ENCODE peak calls at places on chromosomes 6 and 20, in nine cellular contexts. A, D, Z, M, W, T, G, V and L are unnamed samples. For H3K36me3 and H3K9me3, the result is how much of the 10 kb centered on the place peaks cover.

GRCh38 chr6:54188832-54189231 is 77.6 kb downstream of the MLIP start:
- DNase-seq in A (no peak), D (no peak), Z (no peak), M (no peak), W (no peak), T (no peak), G (no peak), V (no peak), L (no peak)

GRCh38 chr20:25270829-25271251 is 23.0 kb downstream of the PYGB start:
- DNase-seq in A (no peak), D (no peak), Z (no peak), M (peak), W (peak), T (no peak), G (no peak), V (no peak), L (peak)

GRCh38 chr6:3456395-3456767 is 469 bp downstream of the SLC22A23 start:
- DNase-seq in A (no peak), D (no peak), Z (no peak), M (no peak), W (no peak), T (no peak), G (no peak), V (no peak), L (no peak)

GRCh38 chr6:79167931-79168694 is 66.4 kb downstream of the HMGN3 start:
- DNase-seq in A (no peak), D (peak), Z (peak), M (no peak), W (no peak), T (no peak), G (no peak), V (no peak), L (no peak)

GRCh38 chr6:148203970-148204369 is 138.7 kb upstream of the SASH1 start:
- DNase-seq in A (no peak), D (peak), Z (peak), M (no peak), W (no peak), T (no peak), G (peak), V (no peak), L (peak)

GRCh38 chr6:46011241-46012085 is 4.2 kb downstream of the CLIC5 start:
- DNase-seq in A (peak), D (no peak), Z (no peak), M (no peak), W (no peak), T (no peak), G (peak), V (peak), L (peak)

GRCh38 chr6:78611886-78612480 is 255.4 kb upstream of the IRAK1BP1 start:
- DNase-seq in A (no peak), D (peak), Z (peak), M (no peak), W (no peak), T (no peak), G (no peak), V (peak), L (no peak)

GRCh38 chr6:148934956-148935355 is 188.1 kb downstream of the UST start:
- DNase-seq in A (no peak), D (no peak), Z (no peak), M (no peak), W (no peak), T (no peak), G (no peak), V (no peak), L (no peak)

GRCh38 chr6:142846883-142847287 is 98.1 kb downstream of the HIVEP2 start:
- DNase-seq in A (peak), D (peak), Z (peak), M (no peak), W (no peak), T (no peak), G (no peak), V (peak), L (no peak)

GRCh38 chr6:33926451-33926850 is 122.6 kb upstream of the MLN start:
- DNase-seq in A (no peak), D (peak), Z (no peak), M (no peak), W (no peak), T (no peak), G (peak), V (no peak), L (no peak)

GRCh38 chr6:149478631-149479314 is 6.0 kb downstream of the ZC3H12D start:
- DNase-seq in A (no peak), D (no peak), Z (no peak), M (no peak), W (no peak), T (no peak), G (no peak), V (no peak), L (no peak)

GRCh38 chr6:112338310-112338709 is 8.8 kb upstream of the RFPL4B start:
- DNase-seq in A (no peak), D (no peak), Z (no peak), M (no peak), W (no peak), T (no peak), G (no peak), V (no peak), L (no peak)

GRCh38 chr20:50585678-50586077 is 75.5 kb downstream of the PTPN1 start:
- DNase-seq in A (no peak), D (no peak), Z (no peak), M (no peak), W (no peak), T (no peak), G (no peak), V (no peak), L (no peak)
- H3K36me3 ChIP-seq in A (under half), D (under half), Z (under half), M (under half), W (half or more), T (under half), G (half or more), V (under half), L (half or more)

GRCh38 chr6:155340464-155341129 is 26.3 kb upstream of the TFB1M start:
- DNase-seq in A (no peak), D (peak), Z (peak), M (no peak), W (no peak), T (no peak), G (no peak), V (peak), L (no peak)
- H3K9me3 ChIP-seq in A (under half), D (under half), Z (under half), M (under half), W (under half), T (under half), G (under half), V (under half), L (under half)

DNA sequence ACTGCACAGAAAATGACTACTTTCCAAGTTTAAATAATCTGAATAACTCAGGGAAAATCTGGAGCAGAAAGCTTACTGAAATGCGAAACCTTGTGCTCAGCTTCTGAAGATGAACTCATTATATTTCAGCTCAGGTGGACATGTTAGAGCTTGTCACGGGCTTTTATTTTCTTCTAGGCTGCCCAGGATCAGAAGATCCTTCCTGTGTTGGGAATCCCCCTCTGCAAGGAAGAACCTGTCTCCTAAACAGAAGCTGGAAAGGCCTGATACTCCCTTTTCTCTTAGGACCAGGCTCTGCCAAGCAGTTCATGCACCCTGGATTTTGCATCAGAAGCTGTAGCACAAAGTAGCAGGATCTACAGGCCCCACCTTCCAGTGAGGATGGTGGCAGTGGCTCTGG is 5.1 kb upstream of the SLC2A12 start:
- DNase-seq in A (no peak), D (no peak), Z (no peak), M (no peak), W (no peak), T (no peak), G (no peak), V (no peak), L (no peak)
- TF ChIP-seq CTCF in A (no peak), D (no peak), Z (no peak), M (no peak), W (no peak), T (no peak), G (no peak), V (no peak), L (no peak)

GRCh38 chr20:64025101-64025825 is 10.7 kb upstream of the C20orf204 start:
- DNase-seq in A (peak), D (no peak), Z (no peak), M (no peak), W (no peak), T (no peak), G (no peak), V (no peak), L (no peak)

GRCh38 chr20:64024141-64024990 is 11.6 kb upstream of the C20orf204 start:
- DNase-seq in A (peak), D (no peak), Z (no peak), M (no peak), W (no peak), T (no peak), G (no peak), V (peak), L (peak)

GRCh38 chr20:64023278-64024140 is 12.5 kb upstream of the C20orf204 start:
- DNase-seq in A (no peak), D (no peak), Z (no peak), M (no peak), W (no peak), T (no peak), G (no peak), V (no peak), L (no peak)

GRCh38 chr20:64021124-64021975 is 14.6 kb upstream of the C20orf204 start:
- DNase-seq in A (no peak), D (no peak), Z (no peak), M (no peak), W (no peak), T (no peak), G (no peak), V (no peak), L (no peak)

GRCh38 chr20:64022671-64023070 is 13.3 kb upstream of the C20orf204 start:
- DNase-seq in A (no peak), D (no peak), Z (no peak), M (no peak), W (no peak), T (no peak), G (no peak), V (no peak), L (no peak)
- H3K36me3 ChIP-seq in A (under half), D (half or more), Z (under half), M (under half), W (half or more), T (under half), G (half or more), V (half or more), L (under half)

DNA sequence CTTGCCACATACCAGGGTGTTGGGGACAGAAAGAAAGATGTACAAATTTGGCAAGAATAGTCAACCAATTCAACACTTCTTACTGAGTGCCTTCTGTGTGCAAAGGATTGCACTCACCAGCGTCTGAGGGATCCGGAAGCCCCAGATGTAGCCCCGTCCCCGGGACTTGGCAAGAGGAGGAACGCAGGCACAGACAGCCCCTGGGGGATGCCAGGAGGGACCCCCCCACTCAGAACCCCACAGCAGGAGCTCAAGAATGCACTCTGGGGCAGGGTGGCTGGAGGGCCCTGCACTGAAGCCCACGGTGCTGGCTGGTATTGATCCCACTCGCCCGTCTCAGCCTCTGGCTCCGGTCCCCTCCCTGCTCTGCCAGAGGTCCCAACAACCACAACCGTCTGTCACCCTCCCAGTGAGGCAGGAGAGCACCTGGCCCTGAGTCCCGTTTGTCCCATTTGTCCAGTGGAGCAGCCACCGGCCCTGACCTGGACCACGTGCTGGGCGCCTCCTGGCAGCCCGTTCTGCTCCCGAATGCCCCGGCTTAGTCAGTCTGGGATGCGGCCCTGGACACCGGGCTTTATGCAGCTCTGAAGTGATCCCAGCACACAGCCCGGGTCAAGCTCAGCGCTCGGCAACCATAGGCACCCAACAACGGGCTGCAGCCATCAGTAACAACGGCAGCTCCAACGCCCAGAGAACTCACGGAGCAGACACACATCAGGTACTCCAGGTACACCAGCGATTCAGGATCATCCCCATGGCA is 128.7 kb downstream of the DLL1 start:
- DNase-seq in A (no peak), D (no peak), Z (no peak), M (no peak), W (no peak), T (no peak), G (no peak), V (no peak), L (no peak)
- H3K9me3 ChIP-seq in A (under half), D (under half), Z (under half), M (under half), W (under half), T (under half), G (under half), V (under half), L (under half)